ENCODE peak calls at places on chromosomes 16 and 17, in six cellular contexts. One of them, this sample, is unnamed.

GRCh38 chr16:9081843-9082242 is 9.6 kb upstream of the HAPSTR1 start:
- DNase-seq in NCI-H2171: no peak
- DNase-seq in activated CD4-positive, alpha-beta T cell treated with anti-CD3 and anti-CD28 coated beads, Interleukin-2, amount 50 U/mL, for 48 hours: no peak
- DNase-seq in LoVo: no peak
- DNase-seq in pancreas: no peak
- DNase-seq in stimulated activated CD4-positive, alpha-beta T cell treated with anti-CD3 and anti-CD28 coated beads, Interleukin-4, amount 100 ng/mL, for 4 hours: no peak
- DNase-seq in this sample: no peak

GRCh38 chr17:56592487-56593072 is 919 bp upstream of the NOG start:
- DNase-seq in activated CD4-positive, alpha-beta T cell treated with anti-CD3 and anti-CD28 coated beads, Interleukin-2, amount 50 U/mL, for 48 hours: peak; percentile 73
- DNase-seq in pancreas: peak; percentile 21
- DNase-seq in NCI-H2171: peak; percentile 50
- DNase-seq in stimulated activated CD4-positive, alpha-beta T cell treated with anti-CD3 and anti-CD28 coated beads, Interleukin-4, amount 100 ng/mL, for 4 hours: peak; percentile 72
- DNase-seq in LoVo: peak; percentile 59
- DNase-seq in this sample: peak; percentile 85

GRCh38 chr16:76346210-76346609 is 69.0 kb downstream of the CNTNAP4 start:
- DNase-seq in activated CD4-positive, alpha-beta T cell treated with anti-CD3 and anti-CD28 coated beads, Interleukin-2, amount 50 U/mL, for 48 hours: no peak
- DNase-seq in NCI-H2171: no peak
- DNase-seq in LoVo: no peak
- DNase-seq in stimulated activated CD4-positive, alpha-beta T cell treated with anti-CD3 and anti-CD28 coated beads, Interleukin-4, amount 100 ng/mL, for 4 hours: no peak
- DNase-seq in pancreas: no peak
- DNase-seq in this sample: no peak

GRCh38 chr16:81349608-81350305 is 35.0 kb downstream of the GAN start:
- DNase-seq in LoVo: no peak
- DNase-seq in pancreas: no peak
- DNase-seq in activated CD4-positive, alpha-beta T cell treated with anti-CD3 and anti-CD28 coated beads, Interleukin-2, amount 50 U/mL, for 48 hours: no peak
- DNase-seq in stimulated activated CD4-positive, alpha-beta T cell treated with anti-CD3 and anti-CD28 coated beads, Interleukin-4, amount 100 ng/mL, for 4 hours: no peak
- DNase-seq in NCI-H2171: no peak
- DNase-seq in this sample: no peak

GRCh38 chr16:70437017-70437581 is 1.8 kb downstream of the ST3GAL2 start:
- DNase-seq in NCI-H2171: peak; percentile 94
- DNase-seq in LoVo: no peak
- DNase-seq in activated CD4-positive, alpha-beta T cell treated with anti-CD3 and anti-CD28 coated beads, Interleukin-2, amount 50 U/mL, for 48 hours: no peak
- DNase-seq in stimulated activated CD4-positive, alpha-beta T cell treated with anti-CD3 and anti-CD28 coated beads, Interleukin-4, amount 100 ng/mL, for 4 hours: no peak
- DNase-seq in pancreas: no peak
- DNase-seq in this sample: peak; percentile 9

GRCh38 chr16:694187-694862 is 4.1 kb upstream of the WDR24 start:
- DNase-seq in activated CD4-positive, alpha-beta T cell treated with anti-CD3 and anti-CD28 coated beads, Interleukin-2, amount 50 U/mL, for 48 hours: no peak
- DNase-seq in NCI-H2171: no peak
- DNase-seq in stimulated activated CD4-positive, alpha-beta T cell treated with anti-CD3 and anti-CD28 coated beads, Interleukin-4, amount 100 ng/mL, for 4 hours: no peak
- DNase-seq in pancreas: no peak
- DNase-seq in LoVo: no peak
- DNase-seq in this sample: no peak

GRCh38 chr16:85765273-85765672 is 14.4 kb upstream of the C16orf74 start:
- DNase-seq in LoVo: no peak
- DNase-seq in pancreas: no peak
- DNase-seq in activated CD4-positive, alpha-beta T cell treated with anti-CD3 and anti-CD28 coated beads, Interleukin-2, amount 50 U/mL, for 48 hours: no peak
- DNase-seq in stimulated activated CD4-positive, alpha-beta T cell treated with anti-CD3 and anti-CD28 coated beads, Interleukin-4, amount 100 ng/mL, for 4 hours: no peak
- DNase-seq in NCI-H2171: no peak
- DNase-seq in this sample: no peak

GRCh38 chr16:276360-277077 is 775 bp upstream of the RGS11 start:
- DNase-seq in activated CD4-positive, alpha-beta T cell treated with anti-CD3 and anti-CD28 coated beads, Interleukin-2, amount 50 U/mL, for 48 hours: no peak
- DNase-seq in LoVo: no peak
- DNase-seq in NCI-H2171: no peak
- DNase-seq in stimulated activated CD4-positive, alpha-beta T cell treated with anti-CD3 and anti-CD28 coated beads, Interleukin-4, amount 100 ng/mL, for 4 hours: no peak
- DNase-seq in pancreas: no peak
- DNase-seq in this sample: no peak

GRCh38 chr17:75615301-75615700 is 17.9 kb upstream of the SMIM5 start:
- DNase-seq in pancreas: no peak
- DNase-seq in activated CD4-positive, alpha-beta T cell treated with anti-CD3 and anti-CD28 coated beads, Interleukin-2, amount 50 U/mL, for 48 hours: no peak
- DNase-seq in LoVo: no peak
- DNase-seq in stimulated activated CD4-positive, alpha-beta T cell treated with anti-CD3 and anti-CD28 coated beads, Interleukin-4, amount 100 ng/mL, for 4 hours: no peak
- DNase-seq in NCI-H2171: no peak
- DNase-seq in this sample: no peak

GRCh38 chr16:54027126-54027922 is 259.3 kb downstream of the IRX3 start:
- DNase-seq in LoVo: no peak
- DNase-seq in pancreas: no peak
- DNase-seq in stimulated activated CD4-positive, alpha-beta T cell treated with anti-CD3 and anti-CD28 coated beads, Interleukin-4, amount 100 ng/mL, for 4 hours: no peak
- DNase-seq in NCI-H2171: no peak
- DNase-seq in activated CD4-positive, alpha-beta T cell treated with anti-CD3 and anti-CD28 coated beads, Interleukin-2, amount 50 U/mL, for 48 hours: no peak
- DNase-seq in this sample: no peak

GRCh38 chr16:57916735-57917450 is 54.0 kb downstream of the CNGB1 start:
- DNase-seq in NCI-H2171: no peak
- DNase-seq in stimulated activated CD4-positive, alpha-beta T cell treated with anti-CD3 and anti-CD28 coated beads, Interleukin-4, amount 100 ng/mL, for 4 hours: no peak
- DNase-seq in LoVo: no peak
- DNase-seq in activated CD4-positive, alpha-beta T cell treated with anti-CD3 and anti-CD28 coated beads, Interleukin-2, amount 50 U/mL, for 48 hours: no peak
- DNase-seq in pancreas: no peak
- DNase-seq in this sample: no peak

GRCh38 chr17:77694391-77695363 is 263.8 kb upstream of the TNRC6C start:
- DNase-seq in stimulated activated CD4-positive, alpha-beta T cell treated with anti-CD3 and anti-CD28 coated beads, Interleukin-4, amount 100 ng/mL, for 4 hours: no peak
- DNase-seq in NCI-H2171: no peak
- DNase-seq in activated CD4-positive, alpha-beta T cell treated with anti-CD3 and anti-CD28 coated beads, Interleukin-2, amount 50 U/mL, for 48 hours: no peak
- DNase-seq in pancreas: no peak
- DNase-seq in LoVo: no peak
- DNase-seq in this sample: no peak

GRCh38 chr16:714079-714478 is 839 bp upstream of the METRN start:
- DNase-seq in activated CD4-positive, alpha-beta T cell treated with anti-CD3 and anti-CD28 coated beads, Interleukin-2, amount 50 U/mL, for 48 hours: no peak
- DNase-seq in pancreas: no peak
- DNase-seq in stimulated activated CD4-positive, alpha-beta T cell treated with anti-CD3 and anti-CD28 coated beads, Interleukin-4, amount 100 ng/mL, for 4 hours: no peak
- DNase-seq in LoVo: no peak
- DNase-seq in NCI-H2171: no peak
- DNase-seq in this sample: no peak

GRCh38 chr17:50375858-50376538 is 3.0 kb downstream of the EME1 start:
- DNase-seq in stimulated activated CD4-positive, alpha-beta T cell treated with anti-CD3 and anti-CD28 coated beads, Interleukin-4, amount 100 ng/mL, for 4 hours: no peak
- DNase-seq in LoVo: no peak
- DNase-seq in pancreas: no peak
- DNase-seq in activated CD4-positive, alpha-beta T cell treated with anti-CD3 and anti-CD28 coated beads, Interleukin-2, amount 50 U/mL, for 48 hours: no peak
- DNase-seq in NCI-H2171: peak; percentile 82
- DNase-seq in this sample: no peak